ENCODE peak calls at places on chromosome 10, in four cellular contexts. O is cardiac fibroblast, T is astrocyte of the spinal cord, A is GM23338. V is an unnamed sample.

GRCh38 chr10:26407406-26407969 is 30.7 kb upstream of the APBB1IP start:
- DNase-seq in A (no peak), T (peak), O (no peak), V (no peak)

GRCh38 chr10:14740684-14741247 is 33.9 kb downstream of the FAM107B start:
- DNase-seq in O (no peak), A (no peak), T (no peak), V (no peak)

GRCh38 chr10:130477360-130477759 is 341.2 kb downstream of the GLRX3 start:
- DNase-seq in O (no peak), A (no peak), T (no peak), V (no peak)

GRCh38 chr10:95401704-95402469 is 111.1 kb upstream of the PDLIM1 start:
- DNase-seq in O (no peak), T (no peak), A (no peak), V (no peak)

GRCh38 chr10:36802523-36803153 is 322.8 kb upstream of the ANKRD30A start:
- DNase-seq in A (no peak), T (peak), O (peak), V (no peak)

GRCh38 chr10:58299580-58299979 is 30.6 kb downstream of the CISD1 start:
- DNase-seq in O (peak), A (peak), T (peak), V (peak)

GRCh38 chr10:68330852-68331454 is 911 bp upstream of the HNRNPH3 start:
- DNase-seq in O (peak), T (no peak), A (peak), V (peak)

GRCh38 chr10:8017276-8017675 is 37.2 kb upstream of the GATA3 start:
- DNase-seq in A (peak), T (no peak), O (peak), V (no peak)

GRCh38 chr10:71236286-71236685 is 23.9 kb downstream of the UNC5B start:
- DNase-seq in O (no peak), A (no peak), T (no peak), V (no peak)

GRCh38 chr10:91880310-91880709 is 29.0 kb downstream of the FGFBP3 start:
- DNase-seq in T (no peak), O (peak), A (peak), V (no peak)

GRCh38 chr10:8280946-8281345 is 226.5 kb downstream of the GATA3 start:
- DNase-seq in O (no peak), T (no peak), A (no peak), V (no peak)

GRCh38 chr10:132796846-132797245 is 10.9 kb upstream of the NKX6-2 start:
- DNase-seq in T (no peak), O (no peak), A (no peak), V (no peak)

GRCh38 chr10:79066460-79067240 is 2.1 kb upstream of the ZMIZ1 start:
- DNase-seq in O (peak), A (peak), T (peak), V (peak)

GRCh38 chr10:86795353-86795752 is 38.9 kb downstream of the BMPR1A start:
- DNase-seq in A (peak), O (peak), T (peak), V (no peak)

GRCh38 chr10:33657154-33657900 is 322.9 kb upstream of the NRP1 start:
- DNase-seq in O (peak), A (no peak), T (peak), V (no peak)

GRCh38 chr10:87546971-87547413 is 42.3 kb downstream of the MINPP1 start:
- DNase-seq in O (peak), A (no peak), T (no peak), V (no peak)

GRCh38 chr10:122495406-122496340 is 34.3 kb downstream of the HTRA1 start:
- DNase-seq in O (peak), T (peak), A (peak), V (no peak)

GRCh38 chr10:124093076-124093773 is at the start of gene CHST15:
- DNase-seq in A (peak), T (peak), O (peak), V (peak)

GRCh38 chr10:77430530-77430929 is 207.1 kb downstream of the KCNMA1 start:
- DNase-seq in A (no peak), O (no peak), T (no peak), V (no peak)

GRCh38 chr10:77832243-77832642 is 94.3 kb downstream of the DLG5 start:
- DNase-seq in A (no peak), O (no peak), T (no peak), V (no peak)

GRCh38 chr10:86685416-86685815 is 17.1 kb downstream of the LDB3 start:
- DNase-seq in O (no peak), T (no peak), A (no peak), V (no peak)

GRCh38 chr10:132449051-132449825 is 52.2 kb downstream of the PWWP2B start:
- DNase-seq in A (no peak), O (no peak), T (no peak), V (no peak)

DNA sequence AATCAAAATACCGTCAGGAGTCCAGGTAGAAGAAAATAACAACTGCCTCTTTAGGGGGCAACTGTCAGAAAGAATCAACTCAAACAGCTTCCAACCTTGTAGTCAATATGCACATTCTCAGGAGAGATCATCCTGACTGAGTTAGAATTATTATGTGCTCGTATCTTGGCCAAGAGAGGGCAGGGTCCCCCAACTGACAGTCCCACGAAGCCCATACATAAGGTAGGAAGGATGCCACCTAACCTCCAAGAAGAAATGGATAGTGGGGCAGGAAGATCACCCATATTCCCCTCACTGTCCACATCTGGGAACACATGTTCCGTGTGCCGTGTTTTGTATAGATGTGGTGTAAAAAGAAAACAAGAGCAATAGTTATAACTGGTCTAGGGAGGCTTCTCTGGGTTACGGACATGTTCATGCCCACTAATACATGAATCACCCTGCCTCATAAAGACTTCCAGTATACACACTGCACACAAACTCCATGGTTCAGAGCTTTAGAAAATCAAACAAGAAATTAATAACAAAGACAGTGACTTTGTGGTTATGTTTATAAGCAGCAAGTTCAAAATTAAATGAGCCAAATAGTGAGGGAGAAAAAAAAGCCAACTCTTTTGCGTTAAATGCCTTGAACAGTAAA is 295.6 kb downstream of the FGFR2 start:
- DNase-seq in O (no peak), T (no peak), A (no peak), V (no peak)
- TF ChIP-seq CTCF in O (no peak), T (no peak), A (no peak), V (no peak)

GRCh38 chr10:21171936-21172773 is 275.0 kb upstream of the NEBL start:
- DNase-seq in A (peak), T (no peak), O (no peak), V (no peak)

GRCh38 chr10:21169271-21169670 is 272.2 kb upstream of the NEBL start:
- DNase-seq in O (no peak), T (no peak), A (no peak), V (no peak)

GRCh38 chr10:21172774-21173432 is 275.8 kb upstream of the NEBL start:
- DNase-seq in O (peak), T (no peak), A (peak), V (peak)

GRCh38 chr10:21170216-21170615 is 273.1 kb upstream of the NEBL start:
- DNase-seq in A (no peak), T (no peak), O (no peak), V (no peak)

GRCh38 chr10:21171197-21171935 is 274.3 kb upstream of the NEBL start:
- DNase-seq in T (no peak), O (no peak), A (peak), V (peak)
- TF ChIP-seq CTCF in T (peak), O (peak), A (peak), V (peak)

GRCh38 chr10:30431435-30431911 is 2.5 kb upstream of the MAP3K8 start:
- DNase-seq in T (no peak), O (peak), A (peak), V (no peak)
- TF ChIP-seq CTCF in T (no peak), O (no peak), A (no peak), V (no peak)

GRCh38 chr10:74743401-74743800 is 83.0 kb upstream of the KAT6B start:
- DNase-seq in O (no peak), A (no peak), T (no peak), V (no peak)

GRCh38 chr10:74738985-74739567 is 87.3 kb upstream of the KAT6B start:
- DNase-seq in O (peak), A (peak), T (peak), V (peak)

GRCh38 chr10:74738052-74738451 is 88.3 kb upstream of the KAT6B start:
- DNase-seq in T (no peak), O (peak), A (no peak), V (no peak)

GRCh38 chr10:74736029-74736428 is 90.4 kb upstream of the KAT6B start:
- DNase-seq in O (no peak), A (no peak), T (no peak), V (no peak)

DNA sequence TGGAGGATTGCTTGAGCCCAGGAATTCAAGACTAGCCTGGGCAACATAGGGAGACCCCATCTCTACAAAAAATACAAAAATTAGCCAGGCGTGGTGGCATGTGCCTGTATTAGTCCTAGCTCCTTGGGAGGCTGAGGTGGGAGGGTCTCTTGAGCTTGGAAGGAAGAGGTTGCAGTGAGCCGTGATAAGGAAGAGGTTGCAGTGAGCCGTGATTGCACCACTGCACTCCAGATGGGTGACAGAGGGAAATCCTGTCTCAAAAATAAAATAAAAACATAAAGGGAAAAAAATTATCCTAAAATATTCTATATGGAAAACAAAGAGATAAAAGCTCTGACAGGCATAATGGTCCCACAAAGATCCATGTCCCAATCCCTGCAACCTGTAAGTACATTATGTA is 87.9 kb upstream of the KAT6B start:
- DNase-seq in T (no peak), A (no peak), O (no peak), V (no peak)
- TF ChIP-seq CTCF in T (no peak), A (no peak), O (no peak), V (no peak)

DNA sequence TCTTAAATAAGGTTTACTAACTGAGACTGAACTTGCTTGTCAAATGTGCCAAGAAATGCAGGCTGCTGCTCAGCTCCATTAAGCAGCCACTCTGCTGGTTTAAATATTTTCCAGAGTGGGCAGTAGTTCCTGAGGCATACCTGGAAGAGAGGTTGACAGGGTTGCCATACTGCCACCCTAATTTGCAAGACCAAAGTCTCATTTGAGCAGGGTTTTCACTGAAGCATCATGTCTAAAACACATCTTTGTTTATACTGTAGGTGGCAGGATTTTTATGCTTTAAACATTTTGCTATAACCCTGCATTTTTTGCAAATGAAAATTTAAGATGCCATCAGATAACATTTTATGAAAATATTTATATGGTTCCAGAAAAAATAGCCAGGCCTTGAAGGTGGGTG is 618.0 kb upstream of the LRRTM3 start:
- DNase-seq in T (peak), A (peak), O (no peak), V (no peak)
- TF ChIP-seq CTCF in T (no peak), A (peak), O (peak), V (no peak)

GRCh38 chr10:110919349-110919931 is at the start of gene SHOC2:
- DNase-seq in A (peak), T (no peak), O (no peak), V (peak)
- TF ChIP-seq CTCF in A (no peak), T (peak), O (peak), V (peak)

DNA sequence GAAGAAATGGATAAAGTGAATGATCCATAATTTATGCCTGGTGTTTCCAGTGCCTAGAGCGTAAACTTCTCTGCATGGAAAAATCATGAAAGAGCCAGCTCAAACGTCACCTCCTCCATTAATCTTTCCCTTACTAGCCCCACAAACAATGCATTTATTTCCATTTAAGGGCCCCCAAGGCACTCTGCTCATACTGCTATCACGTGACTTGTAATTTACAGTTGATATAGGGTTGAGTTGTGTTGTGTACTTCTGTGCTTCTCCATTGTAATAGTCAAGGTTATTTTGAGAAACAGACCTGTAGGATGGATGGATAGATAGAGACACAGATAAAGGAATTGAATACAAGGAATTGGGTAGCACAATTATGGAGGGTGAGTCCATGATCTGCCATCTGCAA is 1034.7 kb upstream of the GHITM start:
- DNase-seq in O (no peak), A (no peak), T (no peak), V (no peak)
- TF ChIP-seq CTCF in O (no peak), A (no peak), T (no peak), V (no peak)

V was measured in H9.